ENCODE peak calls at places on chromosomes 3 and 15, in five cellular contexts. One of them, this sample, is unnamed.

GRCh38 chr15:72227192-72227586 is 3.8 kb downstream of the PKM start:
- DNase-seq in dorsolateral prefrontal cortex: no peak
- DNase-seq in OCI-LY7: peak
- DNase-seq in HL-60: peak
- DNase-seq in PC-9: no peak
- DNase-seq in this sample: peak

GRCh38 chr15:52857937-52858336 is 67.8 kb upstream of the ONECUT1 start:
- DNase-seq in OCI-LY7: no peak
- DNase-seq in HL-60: no peak
- DNase-seq in PC-9: no peak
- DNase-seq in dorsolateral prefrontal cortex: no peak
- DNase-seq in this sample: no peak

GRCh38 chr15:81407151-81407550 is 33.1 kb upstream of the TMC3 start:
- DNase-seq in OCI-LY7: no peak
- DNase-seq in dorsolateral prefrontal cortex: no peak
- DNase-seq in HL-60: no peak
- DNase-seq in PC-9: no peak
- DNase-seq in this sample: no peak

GRCh38 chr3:190252080-190252479 is 70.2 kb downstream of the CLDN1 start:
- DNase-seq in dorsolateral prefrontal cortex: no peak
- DNase-seq in PC-9: no peak
- DNase-seq in OCI-LY7: no peak
- DNase-seq in HL-60: no peak
- DNase-seq in this sample: no peak

GRCh38 chr3:89877230-89877629 is 769.8 kb downstream of the EPHA3 start:
- DNase-seq in OCI-LY7: no peak
- DNase-seq in HL-60: no peak
- DNase-seq in PC-9: no peak
- DNase-seq in dorsolateral prefrontal cortex: no peak
- DNase-seq in this sample: no peak

GRCh38 chr3:111712294-111713180 is 117.4 kb upstream of the ZBED2 start:
- DNase-seq in OCI-LY7: peak
- DNase-seq in PC-9: no peak
- DNase-seq in dorsolateral prefrontal cortex: no peak
- DNase-seq in HL-60: no peak
- DNase-seq in this sample: peak

GRCh38 chr15:90671216-90671615 is 45.9 kb upstream of the BLM start:
- DNase-seq in dorsolateral prefrontal cortex: no peak
- DNase-seq in PC-9: no peak
- DNase-seq in OCI-LY7: no peak
- DNase-seq in HL-60: no peak
- DNase-seq in this sample: no peak

GRCh38 chr3:117820900-117821299 is 1111.3 kb downstream of the TUSC7 start:
- DNase-seq in HL-60: no peak
- DNase-seq in dorsolateral prefrontal cortex: no peak
- DNase-seq in OCI-LY7: no peak
- DNase-seq in PC-9: no peak
- DNase-seq in this sample: peak

GRCh38 chr3:134239538-134239937 is 11.1 kb downstream of the RYK start:
- DNase-seq in dorsolateral prefrontal cortex: no peak
- DNase-seq in OCI-LY7: no peak
- DNase-seq in HL-60: no peak
- DNase-seq in PC-9: no peak
- DNase-seq in this sample: no peak

GRCh38 chr3:134824676-134825290 is 29.7 kb downstream of the EPHB1 start:
- DNase-seq in dorsolateral prefrontal cortex: no peak
- DNase-seq in PC-9: no peak
- DNase-seq in HL-60: no peak
- DNase-seq in OCI-LY7: no peak
- DNase-seq in this sample: no peak

GRCh38 chr3:106792716-106793115 is 584.5 kb upstream of the CCDC54 start:
- DNase-seq in HL-60: no peak
- DNase-seq in dorsolateral prefrontal cortex: no peak
- DNase-seq in OCI-LY7: no peak
- DNase-seq in PC-9: no peak
- DNase-seq in this sample: no peak

GRCh38 chr3:13827699-13828098 is 52.2 kb downstream of the WNT7A start:
- DNase-seq in dorsolateral prefrontal cortex: no peak
- DNase-seq in PC-9: no peak
- DNase-seq in HL-60: no peak
- DNase-seq in OCI-LY7: no peak
- DNase-seq in this sample: no peak

GRCh38 chr3:134623615-134624245 is 27.1 kb downstream of the KY start:
- DNase-seq in dorsolateral prefrontal cortex: no peak
- DNase-seq in PC-9: no peak
- DNase-seq in HL-60: no peak
- DNase-seq in OCI-LY7: no peak
- DNase-seq in this sample: no peak

GRCh38 chr15:101049856-101050646 is 130.9 kb downstream of the LRRK1 start:
- DNase-seq in PC-9: no peak
- DNase-seq in HL-60: no peak
- DNase-seq in OCI-LY7: no peak
- DNase-seq in dorsolateral prefrontal cortex: no peak
- DNase-seq in this sample: no peak

GRCh38 chr15:100869151-100869999 is 10.3 kb upstream of the ALDH1A3 start:
- DNase-seq in dorsolateral prefrontal cortex: no peak
- DNase-seq in OCI-LY7: peak
- DNase-seq in PC-9: no peak
- DNase-seq in HL-60: no peak
- DNase-seq in this sample: no peak

GRCh38 chr3:123186695-123187094 is 15.0 kb upstream of the SEC22A start:
- DNase-seq in HL-60: no peak
- DNase-seq in PC-9: no peak
- DNase-seq in OCI-LY7: no peak
- DNase-seq in dorsolateral prefrontal cortex: no peak
- DNase-seq in this sample: no peak

GRCh38 chr3:8938021-8938420 is 25.3 kb downstream of the RAD18 start:
- DNase-seq in dorsolateral prefrontal cortex: no peak
- DNase-seq in PC-9: no peak
- DNase-seq in HL-60: no peak
- DNase-seq in OCI-LY7: peak
- DNase-seq in this sample: no peak

GRCh38 chr3:52039846-52040245 is 16.5 kb downstream of the DUSP7 start:
- DNase-seq in dorsolateral prefrontal cortex: peak
- DNase-seq in HL-60: no peak
- DNase-seq in OCI-LY7: no peak
- DNase-seq in PC-9: no peak
- DNase-seq in this sample: peak

GRCh38 chr3:101243285-101244211 is 76.8 kb downstream of the IMPG2 start:
- DNase-seq in HL-60: no peak
- DNase-seq in PC-9: no peak
- DNase-seq in OCI-LY7: no peak
- DNase-seq in dorsolateral prefrontal cortex: no peak
- DNase-seq in this sample: no peak

GRCh38 chr15:80179025-80179759 is 26.4 kb downstream of the FAH start:
- DNase-seq in dorsolateral prefrontal cortex: no peak
- DNase-seq in OCI-LY7: no peak
- DNase-seq in HL-60: no peak
- DNase-seq in PC-9: peak
- DNase-seq in this sample: peak

GRCh38 chr3:57557088-57557537 is 1.0 kb downstream of the PDE12 start:
- DNase-seq in OCI-LY7: peak
- DNase-seq in PC-9: peak
- DNase-seq in HL-60: no peak
- DNase-seq in dorsolateral prefrontal cortex: no peak
- DNase-seq in this sample: no peak

GRCh38 chr3:71987828-71988227 is 202.9 kb upstream of the PROK2 start:
- DNase-seq in OCI-LY7: no peak
- DNase-seq in HL-60: no peak
- DNase-seq in PC-9: no peak
- DNase-seq in dorsolateral prefrontal cortex: no peak
- DNase-seq in this sample: peak

GRCh38 chr3:57952651-57953050 is 55.6 kb upstream of the FLNB start:
- DNase-seq in PC-9: no peak
- DNase-seq in dorsolateral prefrontal cortex: no peak
- DNase-seq in OCI-LY7: no peak
- DNase-seq in HL-60: no peak
- DNase-seq in this sample: no peak

GRCh38 chr3:129665024-129665768 is 58.7 kb upstream of the PLXND1 start:
- DNase-seq in PC-9: peak
- DNase-seq in OCI-LY7: no peak
- DNase-seq in HL-60: no peak
- DNase-seq in dorsolateral prefrontal cortex: no peak
- DNase-seq in this sample: no peak

GRCh38 chr3:71031914-71032521 is 551.5 kb downstream of the FOXP1 start:
- DNase-seq in PC-9: no peak
- DNase-seq in HL-60: no peak
- DNase-seq in dorsolateral prefrontal cortex: no peak
- DNase-seq in OCI-LY7: peak
- DNase-seq in this sample: no peak

GRCh38 chr3:117149577-117149976 is 440.0 kb downstream of the TUSC7 start:
- DNase-seq in OCI-LY7: no peak
- DNase-seq in dorsolateral prefrontal cortex: no peak
- DNase-seq in HL-60: no peak
- DNase-seq in PC-9: no peak
- DNase-seq in this sample: no peak

GRCh38 chr3:42803800-42804112 is 534 bp downstream of the HIGD1A start:
- DNase-seq in HL-60: no peak
- DNase-seq in dorsolateral prefrontal cortex: no peak
- DNase-seq in PC-9: no peak
- DNase-seq in OCI-LY7: peak
- DNase-seq in this sample: no peak

GRCh38 chr3:108834551-108834950 is 12.0 kb downstream of the TRAT1 start:
- DNase-seq in OCI-LY7: no peak
- DNase-seq in PC-9: no peak
- DNase-seq in dorsolateral prefrontal cortex: no peak
- DNase-seq in HL-60: no peak
- DNase-seq in this sample: no peak
- H3K4me3 ChIP-seq in OCI-LY7: no peak
- H3K4me3 ChIP-seq in PC-9: no peak
- H3K4me3 ChIP-seq in dorsolateral prefrontal cortex: no peak
- H3K4me3 ChIP-seq in HL-60: no peak
- H3K4me3 ChIP-seq in this sample: no peak

DNA sequence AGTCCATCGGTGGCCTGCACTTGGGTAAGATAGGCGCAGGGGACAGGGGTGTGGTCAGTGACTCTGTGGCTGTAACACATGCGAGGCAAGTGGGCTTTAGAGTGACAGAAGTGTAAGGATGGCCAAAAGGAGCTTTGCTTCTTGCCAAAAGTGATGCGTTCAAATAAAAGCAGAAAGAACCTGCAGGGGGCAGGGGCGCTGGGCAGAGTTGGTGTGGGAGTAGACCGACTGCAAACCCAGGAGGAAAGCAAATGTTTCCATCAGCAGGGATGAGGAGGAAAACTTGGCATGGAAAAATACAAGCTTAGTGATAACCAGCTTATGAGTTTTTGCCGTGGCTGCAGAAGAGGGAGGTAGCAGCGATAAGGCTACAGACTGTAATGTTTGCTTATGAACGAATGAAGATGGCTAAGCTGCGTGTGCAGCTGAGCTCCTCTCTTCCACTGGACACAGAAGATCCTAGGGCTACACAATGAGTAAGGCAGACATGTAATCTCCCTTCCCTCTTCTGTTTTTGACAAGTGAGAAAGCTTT is 149.4 kb downstream of the WNT5A start:
- DNase-seq in PC-9: no peak
- DNase-seq in HL-60: no peak
- DNase-seq in OCI-LY7: no peak
- DNase-seq in dorsolateral prefrontal cortex: no peak
- DNase-seq in this sample: no peak
- TF ChIP-seq CTCF in PC-9: no peak
- TF ChIP-seq CTCF in HL-60: no peak
- TF ChIP-seq CTCF in OCI-LY7: no peak
- TF ChIP-seq CTCF in dorsolateral prefrontal cortex: no peak
- TF ChIP-seq CTCF in this sample: no peak

GRCh38 chr15:91947370-91947769 is 93.9 kb downstream of the SLCO3A1 start:
- DNase-seq in dorsolateral prefrontal cortex: no peak
- DNase-seq in HL-60: no peak
- DNase-seq in PC-9: no peak
- DNase-seq in OCI-LY7: no peak
- DNase-seq in this sample: no peak
- H3K4me3 ChIP-seq in dorsolateral prefrontal cortex: no peak
- H3K4me3 ChIP-seq in HL-60: no peak
- H3K4me3 ChIP-seq in PC-9: peak
- H3K4me3 ChIP-seq in OCI-LY7: no peak
- H3K4me3 ChIP-seq in this sample: no peak

DNA sequence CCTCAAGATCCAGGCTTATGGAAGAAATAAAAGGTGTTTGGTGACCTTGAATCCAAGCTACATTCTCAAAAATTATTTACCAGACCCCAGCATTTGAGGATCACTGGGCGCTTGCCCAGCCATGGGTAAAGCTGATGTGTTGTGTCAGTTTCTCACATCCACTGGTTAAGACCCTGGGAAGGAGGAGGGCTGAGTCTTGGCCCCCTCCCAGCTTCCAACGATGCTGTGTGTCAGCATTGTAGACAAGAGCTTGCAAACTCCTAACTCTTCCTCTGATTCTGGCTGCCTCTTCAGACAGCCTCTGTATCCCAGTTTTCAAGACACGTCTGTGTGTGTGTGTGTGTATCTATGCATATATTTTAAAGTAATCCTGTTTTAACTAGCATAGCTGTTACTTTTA is 157.4 kb upstream of the LRRN1 start:
- DNase-seq in PC-9: no peak
- DNase-seq in OCI-LY7: no peak
- DNase-seq in HL-60: no peak
- DNase-seq in dorsolateral prefrontal cortex: no peak
- DNase-seq in this sample: no peak
- TF ChIP-seq CTCF in PC-9: no peak
- TF ChIP-seq CTCF in OCI-LY7: no peak
- TF ChIP-seq CTCF in HL-60: no peak
- TF ChIP-seq CTCF in dorsolateral prefrontal cortex: no peak
- TF ChIP-seq CTCF in this sample: no peak

GRCh38 chr3:17579289-17580031 is 163.0 kb downstream of the TBC1D5 start:
- DNase-seq in HL-60: no peak
- DNase-seq in dorsolateral prefrontal cortex: no peak
- DNase-seq in OCI-LY7: no peak
- DNase-seq in PC-9: no peak
- DNase-seq in this sample: no peak
- H3K4me3 ChIP-seq in HL-60: no peak
- H3K4me3 ChIP-seq in dorsolateral prefrontal cortex: no peak
- H3K4me3 ChIP-seq in OCI-LY7: no peak
- H3K4me3 ChIP-seq in PC-9: no peak
- H3K4me3 ChIP-seq in this sample: no peak

DNA sequence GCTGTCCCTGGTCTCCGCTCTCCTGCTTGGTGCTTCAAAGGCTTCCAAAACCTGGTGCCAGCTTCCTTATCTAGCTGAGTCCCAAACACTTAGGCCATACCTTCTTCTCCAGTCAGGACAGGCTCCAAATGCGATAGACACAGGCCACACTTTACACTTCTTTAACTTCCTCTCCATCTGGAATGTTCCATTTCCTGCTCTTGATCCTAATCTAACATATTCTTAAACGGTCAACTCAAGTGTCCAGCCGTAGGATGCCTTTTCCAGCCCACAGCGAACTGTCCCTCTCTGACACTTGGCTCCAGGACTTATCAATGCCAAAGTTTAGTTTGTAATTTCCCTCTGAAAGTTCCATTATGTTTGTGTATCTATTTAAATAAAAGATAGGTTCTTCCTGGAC is 19.2 kb upstream of the PLA2G4F start:
- DNase-seq in PC-9: no peak
- DNase-seq in dorsolateral prefrontal cortex: no peak
- DNase-seq in HL-60: no peak
- DNase-seq in OCI-LY7: no peak
- DNase-seq in this sample: no peak
- TF ChIP-seq CTCF in PC-9: no peak
- TF ChIP-seq CTCF in dorsolateral prefrontal cortex: no peak
- TF ChIP-seq CTCF in HL-60: no peak
- TF ChIP-seq CTCF in OCI-LY7: no peak
- TF ChIP-seq CTCF in this sample: no peak

This sample was measured in retinal pigment epithelial cell.